ENCODE peak calls at places on chromosomes 13 and 19, in nine cellular contexts. One of them, this sample, is unnamed.

GRCh38 chr19:12953456-12954149 is 3.4 kb downstream of the GADD45GIP1 start:
- DNase-seq in endodermal cell: no peak
- DNase-seq in suprapubic skin: no peak
- DNase-seq in choroid plexus epithelial cell: no peak
- DNase-seq in IMR-90: no peak
- DNase-seq in OCI-LY7: no peak
- DNase-seq in Caco-2: no peak
- DNase-seq in fibroblast of lung: no peak
- DNase-seq in brain microvascular endothelial cell: no peak
- DNase-seq in this sample: no peak

GRCh38 chr19:10159610-10160009 is 35.1 kb downstream of the DNMT1 start:
- DNase-seq in brain microvascular endothelial cell: no peak
- DNase-seq in IMR-90: no peak
- DNase-seq in endodermal cell: no peak
- DNase-seq in suprapubic skin: no peak
- DNase-seq in choroid plexus epithelial cell: no peak
- DNase-seq in fibroblast of lung: no peak
- DNase-seq in OCI-LY7: no peak
- DNase-seq in Caco-2: no peak
- DNase-seq in this sample: no peak

GRCh38 chr13:30805603-30806011 is 70.3 kb downstream of the ALOX5AP start:
- DNase-seq in brain microvascular endothelial cell: no peak
- DNase-seq in IMR-90: peak
- DNase-seq in Caco-2: peak
- DNase-seq in suprapubic skin: no peak
- DNase-seq in fibroblast of lung: no peak
- DNase-seq in choroid plexus epithelial cell: no peak
- DNase-seq in endodermal cell: no peak
- DNase-seq in OCI-LY7: no peak
- DNase-seq in this sample: no peak

GRCh38 chr13:100694722-100695644 is 20.4 kb upstream of the TMTC4 start:
- DNase-seq in OCI-LY7: no peak
- DNase-seq in endodermal cell: peak
- DNase-seq in fibroblast of lung: peak
- DNase-seq in brain microvascular endothelial cell: peak
- DNase-seq in IMR-90: peak
- DNase-seq in Caco-2: no peak
- DNase-seq in suprapubic skin: no peak
- DNase-seq in choroid plexus epithelial cell: peak
- DNase-seq in this sample: no peak

GRCh38 chr19:1429750-1430149 is 8.4 kb upstream of the RPS15 start:
- DNase-seq in choroid plexus epithelial cell: no peak
- DNase-seq in suprapubic skin: no peak
- DNase-seq in fibroblast of lung: no peak
- DNase-seq in endodermal cell: no peak
- DNase-seq in brain microvascular endothelial cell: no peak
- DNase-seq in Caco-2: peak
- DNase-seq in OCI-LY7: no peak
- DNase-seq in IMR-90: no peak
- DNase-seq in this sample: no peak

GRCh38 chr19:14561832-14562351 is 10.0 kb downstream of the NDUFB7 start:
- DNase-seq in brain microvascular endothelial cell: peak
- DNase-seq in Caco-2: no peak
- DNase-seq in fibroblast of lung: peak
- DNase-seq in OCI-LY7: no peak
- DNase-seq in suprapubic skin: no peak
- DNase-seq in IMR-90: peak
- DNase-seq in endodermal cell: peak
- DNase-seq in choroid plexus epithelial cell: peak
- DNase-seq in this sample: no peak

GRCh38 chr19:1000095-1000494 is at the start of gene GRIN3B:
- DNase-seq in suprapubic skin: no peak
- DNase-seq in brain microvascular endothelial cell: peak
- DNase-seq in fibroblast of lung: peak
- DNase-seq in Caco-2: peak
- DNase-seq in endodermal cell: peak
- DNase-seq in OCI-LY7: peak
- DNase-seq in IMR-90: peak
- DNase-seq in choroid plexus epithelial cell: peak
- DNase-seq in this sample: no peak

GRCh38 chr19:34639491-34640085 is 37.4 kb downstream of the SCGB2B2 start:
- DNase-seq in suprapubic skin: no peak
- DNase-seq in brain microvascular endothelial cell: peak
- DNase-seq in IMR-90: peak
- DNase-seq in OCI-LY7: peak
- DNase-seq in fibroblast of lung: peak
- DNase-seq in Caco-2: no peak
- DNase-seq in choroid plexus epithelial cell: peak
- DNase-seq in endodermal cell: peak
- DNase-seq in this sample: peak

DNA sequence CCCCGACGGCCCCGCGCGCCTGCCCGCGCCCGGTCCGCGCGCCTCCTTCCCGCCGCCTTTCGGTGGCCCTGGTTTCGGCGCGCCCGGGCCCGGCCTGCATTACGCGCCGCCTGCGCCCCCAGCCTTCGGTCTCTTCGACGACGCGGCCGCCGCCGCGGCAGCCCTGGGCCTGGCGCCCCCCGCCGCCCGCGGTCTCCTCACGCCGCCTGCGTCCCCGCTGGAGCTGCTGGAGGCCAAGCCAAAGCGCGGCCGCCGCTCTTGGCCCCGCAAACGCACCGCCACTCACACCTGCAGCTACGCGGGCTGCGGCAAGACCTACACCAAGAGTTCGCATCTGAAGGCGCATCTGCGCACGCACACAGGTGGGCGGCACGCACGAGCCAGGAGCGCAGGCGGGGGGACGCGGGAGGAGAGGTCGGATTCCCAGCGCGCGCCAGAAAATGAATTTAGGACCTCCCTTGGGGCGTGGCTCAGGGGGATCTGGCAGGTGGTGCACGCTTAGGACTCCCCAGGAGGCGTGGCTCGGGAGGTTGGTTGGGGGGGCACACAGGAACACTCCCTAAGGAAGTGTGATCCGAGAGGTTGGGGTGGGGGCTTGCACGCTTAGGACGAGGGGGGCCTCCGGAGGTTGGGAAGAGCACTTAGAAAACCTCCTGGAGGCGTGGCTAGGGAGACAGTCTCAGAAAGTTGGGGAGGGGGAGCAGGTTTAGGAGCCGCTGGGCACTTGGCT is 1.2 kb downstream of the KLF2 start:
- DNase-seq in Caco-2: no peak
- DNase-seq in OCI-LY7: peak
- DNase-seq in endodermal cell: peak
- DNase-seq in fibroblast of lung: no peak
- DNase-seq in brain microvascular endothelial cell: no peak
- DNase-seq in suprapubic skin: peak
- DNase-seq in IMR-90: no peak
- DNase-seq in choroid plexus epithelial cell: peak
- DNase-seq in this sample: no peak
- TF ChIP-seq CTCF in Caco-2: no peak
- TF ChIP-seq CTCF in OCI-LY7: no peak
- TF ChIP-seq CTCF in endodermal cell: no peak
- TF ChIP-seq CTCF in fibroblast of lung: no peak
- TF ChIP-seq CTCF in brain microvascular endothelial cell: no peak
- TF ChIP-seq CTCF in suprapubic skin: no peak
- TF ChIP-seq CTCF in IMR-90: no peak
- TF ChIP-seq CTCF in choroid plexus epithelial cell: no peak
- TF ChIP-seq CTCF in this sample: no peak

DNA sequence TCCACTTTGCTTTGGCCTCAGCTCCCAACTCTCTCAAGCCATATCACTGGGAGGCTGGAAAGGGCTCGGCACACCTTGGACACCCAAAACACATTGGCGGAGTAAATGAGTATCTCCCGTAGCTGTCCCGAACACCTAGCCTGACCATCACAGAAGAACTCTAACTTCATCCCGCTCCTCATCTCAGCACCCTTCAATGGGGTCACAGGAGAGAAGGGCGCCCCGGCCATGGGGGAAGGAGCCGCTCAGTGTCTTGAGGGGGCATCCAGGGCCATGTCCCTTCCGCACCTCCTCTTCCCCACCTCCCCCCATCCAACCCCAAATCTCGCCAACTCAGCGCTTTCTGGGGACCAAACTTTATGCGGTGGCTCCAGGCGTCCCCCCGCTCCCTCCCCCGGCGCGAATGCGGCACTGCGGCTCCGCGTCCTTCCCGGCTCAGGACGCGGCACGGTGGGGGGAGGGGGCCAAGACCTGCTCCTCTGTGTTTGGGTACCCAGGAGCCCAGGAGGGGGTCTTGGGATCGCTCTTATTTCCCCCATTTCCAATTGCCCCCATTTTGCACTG is 3.0 kb downstream of the KCNC3 start:
- DNase-seq in endodermal cell: no peak
- DNase-seq in OCI-LY7: no peak
- DNase-seq in choroid plexus epithelial cell: no peak
- DNase-seq in Caco-2: no peak
- DNase-seq in fibroblast of lung: no peak
- DNase-seq in brain microvascular endothelial cell: no peak
- DNase-seq in suprapubic skin: no peak
- DNase-seq in IMR-90: no peak
- DNase-seq in this sample: no peak
- H3K4me3 ChIP-seq in endodermal cell: no peak
- H3K4me3 ChIP-seq in OCI-LY7: peak
- H3K4me3 ChIP-seq in choroid plexus epithelial cell: no peak
- H3K4me3 ChIP-seq in Caco-2: peak
- H3K4me3 ChIP-seq in fibroblast of lung: no peak
- H3K4me3 ChIP-seq in brain microvascular endothelial cell: no peak
- H3K4me3 ChIP-seq in suprapubic skin: peak
- H3K4me3 ChIP-seq in IMR-90: no peak
- H3K4me3 ChIP-seq in this sample: no peak

GRCh38 chr19:54416695-54417491 is 1.6 kb downstream of the TTYH1 start:
- DNase-seq in choroid plexus epithelial cell: no peak
- DNase-seq in OCI-LY7: no peak
- DNase-seq in IMR-90: no peak
- DNase-seq in suprapubic skin: no peak
- DNase-seq in fibroblast of lung: no peak
- DNase-seq in Caco-2: no peak
- DNase-seq in brain microvascular endothelial cell: no peak
- DNase-seq in endodermal cell: peak
- DNase-seq in this sample: no peak

GRCh38 chr19:54412877-54413276 is 2.4 kb upstream of the TTYH1 start:
- DNase-seq in endodermal cell: no peak
- DNase-seq in Caco-2: no peak
- DNase-seq in suprapubic skin: no peak
- DNase-seq in brain microvascular endothelial cell: no peak
- DNase-seq in IMR-90: no peak
- DNase-seq in fibroblast of lung: no peak
- DNase-seq in OCI-LY7: no peak
- DNase-seq in choroid plexus epithelial cell: no peak
- DNase-seq in this sample: no peak

GRCh38 chr19:54414156-54414555 is 1.1 kb upstream of the TTYH1 start:
- DNase-seq in endodermal cell: no peak
- DNase-seq in Caco-2: no peak
- DNase-seq in suprapubic skin: no peak
- DNase-seq in OCI-LY7: no peak
- DNase-seq in IMR-90: no peak
- DNase-seq in choroid plexus epithelial cell: no peak
- DNase-seq in brain microvascular endothelial cell: no peak
- DNase-seq in fibroblast of lung: no peak
- DNase-seq in this sample: no peak

GRCh38 chr19:54415901-54416621 is 797 bp downstream of the TTYH1 start:
- DNase-seq in Caco-2: no peak
- DNase-seq in fibroblast of lung: no peak
- DNase-seq in IMR-90: no peak
- DNase-seq in OCI-LY7: no peak
- DNase-seq in brain microvascular endothelial cell: no peak
- DNase-seq in endodermal cell: peak
- DNase-seq in choroid plexus epithelial cell: no peak
- DNase-seq in suprapubic skin: no peak
- DNase-seq in this sample: no peak

GRCh38 chr19:54415208-54415900 is at the start of gene TTYH1:
- DNase-seq in endodermal cell: peak
- DNase-seq in Caco-2: no peak
- DNase-seq in fibroblast of lung: no peak
- DNase-seq in suprapubic skin: no peak
- DNase-seq in brain microvascular endothelial cell: no peak
- DNase-seq in choroid plexus epithelial cell: no peak
- DNase-seq in IMR-90: no peak
- DNase-seq in OCI-LY7: no peak
- DNase-seq in this sample: no peak
- TF ChIP-seq CTCF in endodermal cell: peak
- TF ChIP-seq CTCF in Caco-2: peak
- TF ChIP-seq CTCF in fibroblast of lung: no peak
- TF ChIP-seq CTCF in suprapubic skin: no peak
- TF ChIP-seq CTCF in brain microvascular endothelial cell: peak
- TF ChIP-seq CTCF in choroid plexus epithelial cell: peak
- TF ChIP-seq CTCF in IMR-90: no peak
- TF ChIP-seq CTCF in OCI-LY7: peak
- TF ChIP-seq CTCF in this sample: no peak

GRCh38 chr13:46180393-46180792 is 1.6 kb downstream of the LCP1 start:
- DNase-seq in brain microvascular endothelial cell: no peak
- DNase-seq in fibroblast of lung: no peak
- DNase-seq in Caco-2: no peak
- DNase-seq in endodermal cell: no peak
- DNase-seq in choroid plexus epithelial cell: no peak
- DNase-seq in OCI-LY7: no peak
- DNase-seq in IMR-90: no peak
- DNase-seq in suprapubic skin: no peak
- DNase-seq in this sample: no peak

GRCh38 chr13:46183018-46183940 is 1.3 kb upstream of the LCP1 start:
- DNase-seq in brain microvascular endothelial cell: no peak
- DNase-seq in fibroblast of lung: no peak
- DNase-seq in OCI-LY7: peak
- DNase-seq in choroid plexus epithelial cell: no peak
- DNase-seq in Caco-2: no peak
- DNase-seq in endodermal cell: no peak
- DNase-seq in IMR-90: no peak
- DNase-seq in suprapubic skin: no peak
- DNase-seq in this sample: no peak

GRCh38 chr13:46182491-46182877 is 507 bp upstream of the LCP1 start:
- DNase-seq in brain microvascular endothelial cell: no peak
- DNase-seq in choroid plexus epithelial cell: no peak
- DNase-seq in suprapubic skin: no peak
- DNase-seq in fibroblast of lung: no peak
- DNase-seq in IMR-90: no peak
- DNase-seq in Caco-2: no peak
- DNase-seq in endodermal cell: no peak
- DNase-seq in OCI-LY7: no peak
- DNase-seq in this sample: no peak

GRCh38 chr13:46179576-46180368 is 2.2 kb downstream of the LCP1 start:
- DNase-seq in choroid plexus epithelial cell: no peak
- DNase-seq in OCI-LY7: peak
- DNase-seq in IMR-90: no peak
- DNase-seq in suprapubic skin: peak
- DNase-seq in Caco-2: no peak
- DNase-seq in fibroblast of lung: no peak
- DNase-seq in brain microvascular endothelial cell: no peak
- DNase-seq in endodermal cell: no peak
- DNase-seq in this sample: no peak

DNA sequence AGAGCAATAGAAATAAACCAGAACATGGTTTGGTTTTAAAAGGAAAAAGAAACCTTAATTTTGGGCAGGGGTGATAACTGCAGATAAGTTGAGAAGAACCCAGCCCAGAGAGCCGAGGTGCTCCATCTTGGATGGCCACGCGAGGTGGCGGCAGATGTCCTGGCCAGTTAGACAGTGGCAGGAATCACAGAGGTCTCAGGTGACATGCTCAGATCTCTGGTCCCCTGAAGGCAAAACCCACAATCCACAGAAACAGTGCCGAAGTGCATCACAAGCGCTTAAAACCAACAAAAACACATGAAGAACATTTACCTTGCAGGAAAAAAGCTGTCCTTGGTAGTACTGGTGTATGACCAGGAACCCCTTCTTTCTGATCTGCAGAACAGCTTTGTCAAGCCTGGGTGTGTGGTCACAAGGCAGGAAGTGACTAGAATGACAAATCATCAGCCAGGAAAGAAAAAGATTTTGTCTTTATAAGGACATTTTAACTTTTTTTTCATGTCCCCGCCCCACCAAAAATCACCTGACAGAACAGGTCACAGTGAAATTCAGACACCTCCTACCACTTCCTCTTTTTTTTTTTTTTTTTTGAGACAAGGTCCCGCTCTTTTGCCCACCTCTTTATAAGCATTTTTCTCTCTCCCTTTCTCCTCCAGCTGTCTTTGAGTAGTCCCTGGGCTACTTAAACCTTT is at the start of gene LCP1:
- DNase-seq in OCI-LY7: peak
- DNase-seq in IMR-90: no peak
- DNase-seq in brain microvascular endothelial cell: no peak
- DNase-seq in fibroblast of lung: no peak
- DNase-seq in Caco-2: no peak
- DNase-seq in suprapubic skin: no peak
- DNase-seq in endodermal cell: peak
- DNase-seq in choroid plexus epithelial cell: no peak
- DNase-seq in this sample: no peak
- H3K4me3 ChIP-seq in OCI-LY7: peak
- H3K4me3 ChIP-seq in IMR-90: no peak
- H3K4me3 ChIP-seq in brain microvascular endothelial cell: no peak
- H3K4me3 ChIP-seq in fibroblast of lung: no peak
- H3K4me3 ChIP-seq in Caco-2: peak
- H3K4me3 ChIP-seq in suprapubic skin: peak
- H3K4me3 ChIP-seq in endodermal cell: no peak
- H3K4me3 ChIP-seq in choroid plexus epithelial cell: no peak
- H3K4me3 ChIP-seq in this sample: no peak

This sample was measured in LNCaP clone FGC.